ENCODE peak calls at places on chromosome 20, in eight cellular contexts. One of them, this sample, is unnamed.

GRCh38 chr20:3698511-3699436 is 13.6 kb downstream of the SIGLEC1 start:
- DNase-seq in CD4-positive, alpha-beta T cell: no peak
- DNase-seq in IMR-90: no peak
- DNase-seq in gastrocnemius medialis: no peak
- DNase-seq in NCI-H2081 treated with DMSO at 0.1 percent for 48 hours: no peak
- DNase-seq in NCI-H1436: no peak
- DNase-seq in T-helper 2 cell: no peak
- DNase-seq in activated CD4-positive, alpha-beta T cell treated with anti-CD3 and anti-CD28 coated beads, Interleukin-2, amount 50 U/mL, for 48 hours: no peak
- DNase-seq in this sample: no peak

GRCh38 chr20:48721324-48722001 is 106.3 kb downstream of the PREX1 start:
- DNase-seq in CD4-positive, alpha-beta T cell: no peak
- DNase-seq in IMR-90: no peak
- DNase-seq in gastrocnemius medialis: no peak
- DNase-seq in NCI-H2081 treated with DMSO at 0.1 percent for 48 hours: no peak
- DNase-seq in NCI-H1436: no peak
- DNase-seq in T-helper 2 cell: no peak
- DNase-seq in activated CD4-positive, alpha-beta T cell treated with anti-CD3 and anti-CD28 coated beads, Interleukin-2, amount 50 U/mL, for 48 hours: no peak
- DNase-seq in this sample: no peak

GRCh38 chr20:21224217-21224616 is 78.9 kb upstream of the XRN2 start:
- DNase-seq in CD4-positive, alpha-beta T cell: no peak
- DNase-seq in IMR-90: no peak
- DNase-seq in gastrocnemius medialis: no peak
- DNase-seq in NCI-H2081 treated with DMSO at 0.1 percent for 48 hours: no peak
- DNase-seq in NCI-H1436: no peak
- DNase-seq in T-helper 2 cell: no peak
- DNase-seq in activated CD4-positive, alpha-beta T cell treated with anti-CD3 and anti-CD28 coated beads, Interleukin-2, amount 50 U/mL, for 48 hours: no peak
- DNase-seq in this sample: no peak

GRCh38 chr20:63750807-63751470 is 11.4 kb downstream of the SLC2A4RG start:
- DNase-seq in CD4-positive, alpha-beta T cell: peak; percentile 63
- DNase-seq in IMR-90: no peak
- DNase-seq in gastrocnemius medialis: no peak
- DNase-seq in NCI-H2081 treated with DMSO at 0.1 percent for 48 hours: no peak
- DNase-seq in NCI-H1436: no peak
- DNase-seq in T-helper 2 cell: no peak
- DNase-seq in activated CD4-positive, alpha-beta T cell treated with anti-CD3 and anti-CD28 coated beads, Interleukin-2, amount 50 U/mL, for 48 hours: peak; percentile 71
- DNase-seq in this sample: no peak

GRCh38 chr20:11935754-11936551 is 18.3 kb downstream of the BTBD3 start:
- DNase-seq in CD4-positive, alpha-beta T cell: no peak
- DNase-seq in IMR-90: no peak
- DNase-seq in gastrocnemius medialis: no peak
- DNase-seq in NCI-H2081 treated with DMSO at 0.1 percent for 48 hours: peak; percentile 98
- DNase-seq in NCI-H1436: peak; percentile 75
- DNase-seq in T-helper 2 cell: no peak
- DNase-seq in activated CD4-positive, alpha-beta T cell treated with anti-CD3 and anti-CD28 coated beads, Interleukin-2, amount 50 U/mL, for 48 hours: no peak
- DNase-seq in this sample: peak; percentile 25

GRCh38 chr20:23119456-23120216 is 33.5 kb upstream of the CD93 start:
- DNase-seq in CD4-positive, alpha-beta T cell: no peak
- DNase-seq in IMR-90: no peak
- DNase-seq in gastrocnemius medialis: no peak
- DNase-seq in NCI-H2081 treated with DMSO at 0.1 percent for 48 hours: no peak
- DNase-seq in NCI-H1436: no peak
- DNase-seq in T-helper 2 cell: no peak
- DNase-seq in activated CD4-positive, alpha-beta T cell treated with anti-CD3 and anti-CD28 coated beads, Interleukin-2, amount 50 U/mL, for 48 hours: no peak
- DNase-seq in this sample: no peak

GRCh38 chr20:38178065-38178471 is 13.0 kb upstream of the TGM2 start:
- DNase-seq in CD4-positive, alpha-beta T cell: no peak
- DNase-seq in IMR-90: peak; percentile 38
- DNase-seq in gastrocnemius medialis: no peak
- DNase-seq in NCI-H2081 treated with DMSO at 0.1 percent for 48 hours: no peak
- DNase-seq in NCI-H1436: no peak
- DNase-seq in T-helper 2 cell: no peak
- DNase-seq in activated CD4-positive, alpha-beta T cell treated with anti-CD3 and anti-CD28 coated beads, Interleukin-2, amount 50 U/mL, for 48 hours: no peak
- DNase-seq in this sample: no peak

GRCh38 chr20:21105429-21106170 is 558 bp downstream of the LINC00237 start:
- DNase-seq in CD4-positive, alpha-beta T cell: no peak
- DNase-seq in IMR-90: no peak
- DNase-seq in gastrocnemius medialis: no peak
- DNase-seq in NCI-H2081 treated with DMSO at 0.1 percent for 48 hours: no peak
- DNase-seq in NCI-H1436: no peak
- DNase-seq in T-helper 2 cell: no peak
- DNase-seq in activated CD4-positive, alpha-beta T cell treated with anti-CD3 and anti-CD28 coated beads, Interleukin-2, amount 50 U/mL, for 48 hours: no peak
- DNase-seq in this sample: no peak

GRCh38 chr20:63100401-63100925 is 93.7 kb upstream of the BHLHE23 start:
- DNase-seq in CD4-positive, alpha-beta T cell: no peak
- DNase-seq in IMR-90: no peak
- DNase-seq in gastrocnemius medialis: no peak
- DNase-seq in NCI-H2081 treated with DMSO at 0.1 percent for 48 hours: no peak
- DNase-seq in NCI-H1436: no peak
- DNase-seq in T-helper 2 cell: no peak
- DNase-seq in activated CD4-positive, alpha-beta T cell treated with anti-CD3 and anti-CD28 coated beads, Interleukin-2, amount 50 U/mL, for 48 hours: no peak
- DNase-seq in this sample: no peak

GRCh38 chr20:63114006-63114692 is 101.8 kb downstream of the YTHDF1 start:
- DNase-seq in CD4-positive, alpha-beta T cell: no peak
- DNase-seq in IMR-90: no peak
- DNase-seq in gastrocnemius medialis: no peak
- DNase-seq in NCI-H2081 treated with DMSO at 0.1 percent for 48 hours: no peak
- DNase-seq in NCI-H1436: peak; percentile 17
- DNase-seq in T-helper 2 cell: no peak
- DNase-seq in activated CD4-positive, alpha-beta T cell treated with anti-CD3 and anti-CD28 coated beads, Interleukin-2, amount 50 U/mL, for 48 hours: no peak
- DNase-seq in this sample: peak; percentile 90

GRCh38 chr20:64101731-64102621 is 5.4 kb downstream of the NPBWR2 start:
- DNase-seq in CD4-positive, alpha-beta T cell: peak; percentile 66
- DNase-seq in IMR-90: no peak
- DNase-seq in gastrocnemius medialis: peak; percentile 9
- DNase-seq in NCI-H2081 treated with DMSO at 0.1 percent for 48 hours: no peak
- DNase-seq in NCI-H1436: peak; percentile 72
- DNase-seq in T-helper 2 cell: peak; percentile 53
- DNase-seq in activated CD4-positive, alpha-beta T cell treated with anti-CD3 and anti-CD28 coated beads, Interleukin-2, amount 50 U/mL, for 48 hours: peak; percentile 77
- DNase-seq in this sample: peak; percentile 64

This sample was measured in DMS79 treated with DMSO at 0.1 percent for 48 hours.